ENCODE peak calls at places on chromosomes 1 and 21, in five cellular contexts. Z is glomerular endothelial cell; K is stimulated activated effector memory CD8-positive, alpha-beta T cell treated with anti-CD3 and anti-CD28 coated beads, Interleukin-12 subunit alpha, Interleukin-12 subunit beta, amount 100 ng/mL, for 72 hours; C is activated CD4-positive, CD25-positive, alpha-beta regulatory T cell treated with anti-CD3 and anti-CD28 coated beads, Interleukin-2, amount 50 U/mL, for 72 hours; G is DMS153. T is an unnamed sample.

GRCh38 chr21:14569868-14570267 is 23.8 kb upstream of the SAMSN1 start:
- DNase-seq in Z (no peak), K (no peak), C (no peak), G (no peak), T (no peak)

GRCh38 chr1:222521299-222522104 is 26.4 kb downstream of the HHIPL2 start:
- DNase-seq in Z (no peak), K (no peak), C (no peak), G (no peak), T (no peak)

GRCh38 chr1:64864018-64864945 is 102.1 kb downstream of the JAK1 start:
- DNase-seq in Z (peak), K (peak), C (no peak), G (peak), T (peak)

GRCh38 chr1:184407816-184408510 is 21.1 kb downstream of the C1orf21 start:
- DNase-seq in Z (no peak), K (no peak), C (no peak), G (no peak), T (peak)

GRCh38 chr1:61047061-61047460 is 35.3 kb upstream of the NFIA start:
- DNase-seq in Z (no peak), K (no peak), C (no peak), G (no peak), T (no peak)

GRCh38 chr1:192950926-192951325 is 108.2 kb downstream of the UCHL5 start:
- DNase-seq in Z (no peak), K (no peak), C (no peak), G (no peak), T (no peak)

GRCh38 chr1:77026640-77027039 is 159.4 kb downstream of the ST6GALNAC5 start:
- DNase-seq in Z (no peak), K (no peak), C (no peak), G (no peak), T (no peak)

GRCh38 chr1:4650486-4650885 is 3.9 kb upstream of the AJAP1 start:
- DNase-seq in Z (no peak), K (no peak), C (no peak), G (no peak), T (no peak)

GRCh38 chr1:93468681-93469080 is 20.8 kb downstream of the FNBP1L start:
- DNase-seq in Z (no peak), K (no peak), C (no peak), G (no peak), T (no peak)

GRCh38 chr1:198212675-198213074 is 55.9 kb downstream of the NEK7 start:
- DNase-seq in Z (no peak), K (no peak), C (no peak), G (no peak), T (no peak)

GRCh38 chr1:26134466-26134865 is 22.8 kb downstream of the PDIK1L start:
- DNase-seq in Z (no peak), K (no peak), C (no peak), G (no peak), T (no peak)

GRCh38 chr1:11645670-11646265 is 8.5 kb downstream of the FBXO2 start:
- DNase-seq in Z (peak), K (peak), C (peak), G (peak), T (peak)

GRCh38 chr1:154485106-154485505 is 16.9 kb upstream of the TDRD10 start:
- DNase-seq in Z (peak), K (no peak), C (no peak), G (no peak), T (no peak)

GRCh38 chr1:172642970-172643369 is 15.9 kb upstream of the FASLG start:
- DNase-seq in Z (no peak), K (no peak), C (no peak), G (peak), T (no peak)

GRCh38 chr1:1230656-1231399 is 973 bp downstream of the SDF4 start:
- DNase-seq in Z (no peak), K (no peak), C (no peak), G (no peak), T (no peak)

GRCh38 chr1:92784051-92784638 is 763 bp downstream of the EVI5 start:
- DNase-seq in Z (no peak), K (peak), C (no peak), G (no peak), T (no peak)

GRCh38 chr1:45012639-45013278 is 705 bp downstream of the UROD start:
- DNase-seq in Z (peak), K (no peak), C (no peak), G (peak), T (no peak)

GRCh38 chr1:30378991-30379581 is 344.3 kb downstream of the MATN1 start:
- DNase-seq in Z (no peak), K (no peak), C (no peak), G (no peak), T (no peak)

T was measured in NCI-H748 treated with DMSO at 0.1 percent for 48 hours.